ENCODE peak calls at places on chromosomes 6 and 20, in eight cellular contexts. X is spleen, Z is thoracic aorta, L is gastrocnemius medialis, Y is IMR-90, P is Peyer's patch, D is suprapubic skin, F is HAP-1. G is an unnamed sample. For H3K9me3, the result is how much of the 10 kb centered on the place peaks cover.

GRCh38 chr6:62362097-62362496 is 76.1 kb upstream of the KHDRBS2 start:
- DNase-seq in X (no peak), Z (no peak), L (no peak), Y (no peak), P (no peak), D (no peak), F (no peak), G (no peak)

GRCh38 chr20:6055161-6055783 is 1.4 kb upstream of the LRRN4 start:
- DNase-seq in X (no peak), Z (no peak), L (no peak), Y (no peak), P (no peak), D (no peak), F (no peak), G (no peak)

GRCh38 chr6:3265671-3266070 is 6.9 kb downstream of the PSMG4 start:
- DNase-seq in X (no peak), Z (no peak), L (no peak), Y (peak), P (no peak), D (no peak), F (no peak), G (no peak)

GRCh38 chr20:38158701-38159325 is 6.3 kb downstream of the TGM2 start:
- DNase-seq in X (peak), Z (no peak), L (no peak), Y (no peak), P (no peak), D (no peak), F (no peak), G (peak)

GRCh38 chr6:3825851-3826581 is 23.2 kb upstream of the FAM50B start:
- DNase-seq in X (peak), Z (peak), L (peak), Y (peak), P (peak), D (peak), F (no peak), G (peak)

GRCh38 chr6:24228681-24229255 is 102.8 kb downstream of the NRSN1 start:
- DNase-seq in X (no peak), Z (no peak), L (no peak), Y (peak), P (no peak), D (no peak), F (no peak), G (peak)

GRCh38 chr6:138970159-138970558 is 17.9 kb downstream of the REPS1 start:
- DNase-seq in X (no peak), Z (no peak), L (no peak), Y (no peak), P (no peak), D (no peak), F (no peak), G (no peak)

GRCh38 chr6:5302995-5303622 is 41.8 kb downstream of the FARS2 start:
- DNase-seq in X (peak), Z (no peak), L (peak), Y (peak), P (peak), D (no peak), F (no peak), G (peak)

GRCh38 chr6:143755301-143755744 is 77.6 kb downstream of the PHACTR2 start:
- DNase-seq in X (no peak), Z (no peak), L (no peak), Y (peak), P (peak), D (no peak), F (no peak), G (peak)

GRCh38 chr20:50446351-50447101 is 63.7 kb upstream of the PTPN1 start:
- DNase-seq in X (no peak), Z (no peak), L (no peak), Y (no peak), P (peak), D (no peak), F (no peak), G (no peak)

GRCh38 chr6:157587127-157587729 is 206.2 kb downstream of the ZDHHC14 start:
- DNase-seq in X (no peak), Z (no peak), L (no peak), Y (no peak), P (no peak), D (no peak), F (no peak), G (no peak)

GRCh38 chr6:116127771-116128493 is 2.0 kb upstream of the COL10A1 start:
- DNase-seq in X (no peak), Z (no peak), L (no peak), Y (peak), P (no peak), D (no peak), F (no peak), G (no peak)

GRCh38 chr6:169843110-169843509 is 91.7 kb downstream of the ERMARD start:
- DNase-seq in X (peak), Z (no peak), L (no peak), Y (no peak), P (no peak), D (no peak), F (no peak), G (no peak)

GRCh38 chr20:60237981-60238380 is 279.8 kb downstream of the CDH26 start:
- DNase-seq in X (no peak), Z (no peak), L (no peak), Y (no peak), P (no peak), D (no peak), F (no peak), G (no peak)

GRCh38 chr6:10719386-10720228 is 3.3 kb upstream of the TMEM14C start:
- DNase-seq in X (no peak), Z (no peak), L (no peak), Y (no peak), P (no peak), D (no peak), F (peak), G (no peak)

GRCh38 chr20:63084563-63084927 is 77.8 kb upstream of the BHLHE23 start:
- DNase-seq in X (peak), Z (no peak), L (no peak), Y (no peak), P (peak), D (peak), F (no peak), G (no peak)

GRCh38 chr6:82270791-82271392 is 23.3 kb upstream of the IBTK start:
- DNase-seq in X (no peak), Z (no peak), L (no peak), Y (peak), P (no peak), D (no peak), F (peak), G (peak)

GRCh38 chr20:31547017-31547675 is 32.9 kb downstream of the HM13 start:
- DNase-seq in X (peak), Z (no peak), L (peak), Y (peak), P (peak), D (peak), F (no peak), G (peak)

GRCh38 chr20:839626-840025 is 6.1 kb downstream of the FAM110A start:
- DNase-seq in X (no peak), Z (no peak), L (no peak), Y (no peak), P (no peak), D (no peak), F (no peak), G (no peak)

GRCh38 chr6:133854167-133854632 is 34.7 kb upstream of the TCF21 start:
- DNase-seq in X (no peak), Z (no peak), L (no peak), Y (no peak), P (no peak), D (no peak), F (no peak), G (no peak)

GRCh38 chr20:43963233-43963632 is 48.6 kb downstream of the TOX2 start:
- DNase-seq in X (no peak), Z (no peak), L (no peak), Y (peak), P (peak), D (no peak), F (no peak), G (no peak)

GRCh38 chr20:60007452-60007851 is 49.2 kb downstream of the CDH26 start:
- DNase-seq in X (no peak), Z (no peak), L (no peak), Y (no peak), P (no peak), D (no peak), F (no peak), G (no peak)

GRCh38 chr20:32301719-32302506 is 24.5 kb downstream of the KIF3B start:
- DNase-seq in X (no peak), Z (no peak), L (no peak), Y (no peak), P (no peak), D (no peak), F (peak), G (no peak)

GRCh38 chr20:33926425-33926824 is 67.3 kb upstream of the RALY start:
- DNase-seq in X (no peak), Z (no peak), L (no peak), Y (peak), P (no peak), D (no peak), F (no peak), G (no peak)

GRCh38 chr6:140915001-140915950 is 1217.4 kb upstream of the GJE1 start:
- DNase-seq in X (no peak), Z (no peak), L (no peak), Y (no peak), P (no peak), D (no peak), F (no peak), G (no peak)

GRCh38 chr6:159473844-159474243 is 219.2 kb downstream of the SOD2 start:
- DNase-seq in X (no peak), Z (no peak), L (no peak), Y (no peak), P (no peak), D (no peak), F (no peak), G (no peak)
- H3K9me3 ChIP-seq in X (under half), Z (under half), L (under half), Y (under half), P (under half), D (under half), F (under half), G (under half)

DNA sequence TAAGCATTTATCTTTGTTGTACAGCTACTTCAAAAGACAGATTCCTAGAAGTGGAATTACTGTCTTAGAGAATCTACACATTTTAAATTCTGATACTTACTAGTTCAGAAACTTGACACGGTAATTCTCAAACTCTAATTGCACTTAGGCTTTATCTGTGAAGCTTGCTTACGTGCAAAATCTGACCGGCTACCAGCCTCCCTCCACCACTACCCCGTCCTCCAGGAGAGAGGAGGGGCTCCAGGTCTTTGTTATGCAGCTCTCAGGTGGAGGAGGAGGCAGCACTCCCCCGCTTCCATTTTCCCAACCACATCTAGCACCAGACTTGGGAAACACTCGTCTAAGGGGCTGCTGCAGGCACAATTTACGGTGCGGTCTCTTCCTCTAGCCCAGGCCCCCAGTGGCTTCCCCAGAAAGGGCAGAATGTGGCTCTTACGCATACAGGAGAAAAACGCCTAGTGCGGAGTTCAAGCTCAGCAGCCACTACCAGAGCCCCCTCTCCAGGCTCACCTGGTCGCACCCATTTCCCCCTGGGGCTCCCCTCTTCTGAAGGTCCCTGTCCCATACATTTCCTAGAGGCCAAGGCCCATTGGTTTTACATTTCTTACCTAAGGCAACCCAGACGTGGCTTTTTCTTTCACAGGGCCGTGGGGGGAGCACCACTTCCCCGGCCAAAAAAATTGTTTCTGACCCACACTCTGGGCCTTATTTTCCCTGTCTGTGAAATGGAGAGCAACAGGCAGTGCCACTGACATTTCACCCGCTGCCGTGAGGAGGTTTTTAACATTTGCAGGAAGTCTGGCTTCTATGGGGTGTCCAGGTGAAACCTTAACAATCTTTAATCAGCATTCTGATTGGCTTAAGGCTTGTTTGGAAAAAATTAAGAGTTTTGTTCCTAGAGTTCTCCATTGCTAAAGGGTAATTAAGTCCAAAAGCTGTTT is 1.6 kb upstream of the TGIF2 start:
- DNase-seq in X (no peak), Z (no peak), L (no peak), Y (no peak), P (no peak), D (no peak), F (peak), G (peak)
- H3K4me3 ChIP-seq in X (no peak), Z (peak), L (no peak), Y (no peak), P (no peak), D (no peak), F (peak), G (peak)

DNA sequence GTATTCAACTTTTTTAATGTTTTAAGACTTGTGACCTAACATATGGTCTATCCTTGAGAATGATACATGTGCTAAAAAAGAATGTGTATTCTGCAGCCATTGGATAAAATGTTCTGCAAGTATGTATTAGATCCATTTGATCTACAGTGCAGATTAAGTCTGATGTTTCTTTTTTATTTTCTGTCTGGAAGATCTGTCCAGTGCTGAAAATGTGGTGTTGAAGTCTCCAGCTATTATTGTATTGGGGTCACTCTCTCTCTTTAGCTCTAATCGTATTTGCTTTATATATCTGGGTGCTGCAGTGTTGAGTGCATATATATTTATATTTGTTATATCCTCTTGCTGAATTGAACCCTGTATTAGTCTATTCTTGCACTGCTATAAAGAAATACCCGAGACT is 44.2 kb upstream of the TRIM39 start:
- DNase-seq in X (no peak), Z (no peak), L (no peak), Y (no peak), P (no peak), D (no peak), F (no peak), G (no peak)
- H3K9me3 ChIP-seq in X (half or more), Z (half or more), L (under half), Y (under half), P (under half), D (half or more), F (under half), G (under half)

GRCh38 chr6:36822506-36823269 is 16.6 kb downstream of the CPNE5 start:
- DNase-seq in X (no peak), Z (no peak), L (no peak), Y (no peak), P (no peak), D (no peak), F (peak), G (no peak)
- H3K4me3 ChIP-seq in X (no peak), Z (no peak), L (no peak), Y (no peak), P (no peak), D (no peak), F (no peak), G (no peak)

DNA sequence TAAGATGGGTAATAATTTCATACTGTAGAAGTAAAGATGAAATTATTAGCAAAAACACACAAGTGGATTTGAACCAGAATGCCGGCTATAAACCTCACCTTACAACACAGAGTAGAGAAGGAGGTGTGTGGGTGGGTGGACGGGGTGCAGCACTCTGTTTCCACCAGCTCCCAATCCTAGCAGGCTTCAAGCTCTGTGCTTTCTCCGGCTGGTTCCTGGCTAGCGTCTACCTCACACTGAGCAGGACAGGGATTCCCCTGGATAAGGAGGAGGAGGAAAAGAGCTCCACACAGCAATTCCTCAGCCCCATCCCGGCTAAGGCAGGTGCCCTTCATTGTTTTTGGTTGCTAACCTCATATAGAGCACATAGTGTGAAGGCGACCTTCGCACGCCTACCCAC is 453.3 kb downstream of the C6orf118 start:
- DNase-seq in X (no peak), Z (no peak), L (no peak), Y (no peak), P (no peak), D (no peak), F (no peak), G (no peak)
- H3K9me3 ChIP-seq in X (under half), Z (under half), L (under half), Y (under half), P (under half), D (under half), F (under half), G (under half)

DNA sequence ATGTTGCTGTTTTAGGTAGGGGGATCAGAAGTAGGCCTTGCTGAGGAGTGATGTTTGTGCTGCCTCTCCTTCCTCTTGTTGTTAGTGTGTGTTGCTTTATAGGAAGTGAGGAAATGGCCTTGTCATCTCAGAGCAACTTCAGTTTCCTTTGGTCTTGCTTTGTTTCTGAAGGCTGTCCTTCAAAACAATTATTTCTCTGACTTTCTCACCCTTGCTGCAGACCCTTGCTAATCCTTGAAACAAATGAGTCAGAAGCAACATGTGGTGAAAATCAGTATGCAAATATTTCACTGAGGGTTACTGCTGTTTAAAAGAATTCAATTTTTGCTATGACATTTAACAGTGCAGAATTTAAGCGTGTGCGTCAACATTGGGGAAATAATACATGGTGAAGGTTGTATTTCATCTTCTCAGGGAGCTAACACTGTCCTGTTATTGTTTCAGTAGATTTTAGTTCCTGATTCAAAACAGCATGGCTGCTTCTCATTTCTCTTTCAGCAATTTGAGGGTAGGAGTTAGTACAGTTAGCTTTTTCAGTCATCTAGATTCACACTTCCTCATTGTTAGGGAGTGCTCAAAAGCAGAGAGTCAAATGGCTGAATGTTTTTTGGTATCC is 13.8 kb downstream of the RNF144B start:
- DNase-seq in X (no peak), Z (no peak), L (no peak), Y (peak), P (no peak), D (no peak), F (no peak), G (no peak)
- H3K4me3 ChIP-seq in X (no peak), Z (no peak), L (no peak), Y (no peak), P (no peak), D (no peak), F (no peak), G (no peak)

GRCh38 chr6:96478695-96479094 is 42.9 kb upstream of the UFL1 start:
- DNase-seq in X (no peak), Z (no peak), L (no peak), Y (no peak), P (no peak), D (no peak), F (no peak), G (no peak)
- H3K9me3 ChIP-seq in X (half or more), Z (under half), L (under half), Y (under half), P (under half), D (under half), F (under half), G (under half)

GRCh38 chr20:16560661-16561060 is 12.6 kb downstream of the KIF16B start:
- DNase-seq in X (no peak), Z (no peak), L (no peak), Y (no peak), P (no peak), D (no peak), F (no peak), G (no peak)
- H3K4me3 ChIP-seq in X (no peak), Z (no peak), L (no peak), Y (no peak), P (no peak), D (no peak), F (no peak), G (no peak)

G was measured in cardiac muscle cell.